ENCODE peak calls at places on chromosomes 11 and 22, in four cellular contexts. U is hippocampal formation, T is frontal cortex, X is fibroblast of lung. P is an unnamed sample.

GRCh38 chr11:119460582-119460981 is 37.6 kb upstream of the THY1 start:
- DNase-seq in U (no peak), T (no peak), X (peak), P (no peak)

GRCh38 chr22:44926491-44927415 is 83.1 kb downstream of the PHF21B start:
- DNase-seq in U (no peak), T (no peak), X (no peak), P (no peak)

GRCh38 chr22:22748297-22748743 is 103.9 kb downstream of the GGTLC2 start:
- DNase-seq in U (no peak), T (peak), X (peak), P (no peak)

GRCh38 chr22:28883917-28884753 is 763 bp downstream of the ZNRF3 start:
- DNase-seq in U (no peak), T (peak), X (peak), P (no peak)

GRCh38 chr11:72591785-72592490 is 82.3 kb downstream of the PDE2A start:
- DNase-seq in U (no peak), T (no peak), X (no peak), P (no peak)

GRCh38 chr11:31815743-31816466 is 4.8 kb upstream of the PAX6 start:
- DNase-seq in U (no peak), T (no peak), X (no peak), P (no peak)

GRCh38 chr11:32586576-32587190 is 3.1 kb downstream of the EIF3M start:
- DNase-seq in U (no peak), T (no peak), X (peak), P (no peak)

GRCh38 chr11:27718346-27718852 is 18.1 kb upstream of the BDNF start:
- DNase-seq in U (peak), T (no peak), X (peak), P (no peak)

GRCh38 chr11:67055812-67056211 is 835 bp upstream of the RHOD start:
- DNase-seq in U (no peak), T (no peak), X (no peak), P (no peak)

GRCh38 chr22:44667829-44668189 is 34.2 kb upstream of the PRR5 start:
- DNase-seq in U (no peak), T (no peak), X (no peak), P (no peak)

GRCh38 chr11:14636119-14636518 is 7.5 kb upstream of the PDE3B start:
- DNase-seq in U (no peak), T (no peak), X (no peak), P (no peak)

GRCh38 chr11:76620471-76620870 is 50.1 kb downstream of the LRRC32 start:
- DNase-seq in U (no peak), T (no peak), X (peak), P (no peak)

GRCh38 chr22:26476705-26477340 is 6.8 kb downstream of the HPS4 start:
- DNase-seq in U (no peak), T (no peak), X (no peak), P (no peak)

GRCh38 chr11:19597194-19597593 is 115.4 kb upstream of the NAV2 start:
- DNase-seq in U (no peak), T (no peak), X (peak), P (no peak)

GRCh38 chr11:126925321-126926093 is 75.1 kb downstream of the KIRREL3 start:
- DNase-seq in U (no peak), T (no peak), X (no peak), P (peak)

GRCh38 chr11:2585566-2586090 is 114.2 kb downstream of the KCNQ1OT1 start:
- DNase-seq in U (no peak), T (no peak), X (no peak), P (no peak)

GRCh38 chr11:63831326-63831725 is 7.6 kb upstream of the MARK2 start:
- DNase-seq in U (no peak), T (no peak), X (no peak), P (no peak)

GRCh38 chr22:20034143-20034542 is 13.2 kb downstream of the TANGO2 start:
- DNase-seq in U (no peak), T (no peak), X (no peak), P (no peak)

GRCh38 chr11:20042717-20043392 is 117.4 kb downstream of the DBX1 start:
- DNase-seq in U (no peak), T (no peak), X (no peak), P (no peak)